ENCODE peak calls at places on chromosomes 4 and X, in nine cellular contexts. X is DMS79; N is stimulated activated CD8-positive, alpha-beta memory T cell treated with anti-CD3 and anti-CD28 coated beads, Interleukin-7, amount 100 ng/mL, for 48 hours; B is globus pallidus; F is Daoy; V is stimulated activated CD4-positive, alpha-beta T cell treated with anti-CD3 and anti-CD28 coated beads, Interleukin-4, amount 100 ng/mL, for 48 hours; M is SHP77; T is RWPE1; O is AML-193. Y is an unnamed sample.

GRCh38 chr4:42460043-42460442 is 62.8 kb downstream of the SHISA3 start:
- DNase-seq in X (no peak), N (no peak), B (no peak), F (no peak), V (no peak), M (no peak), T (no peak), O (no peak), Y (no peak)

GRCh38 chr4:16894406-16894805 is 4.0 kb downstream of the LDB2 start:
- DNase-seq in X (no peak), N (no peak), B (no peak), F (no peak), V (no peak), M (no peak), T (no peak), O (no peak), Y (no peak)

GRCh38 chrX:101958139-101958538 is 26.3 kb upstream of the ZMAT1 start:
- DNase-seq in X (no peak), N (no peak), B (no peak), F (no peak), V (no peak), M (no peak), T (no peak), O (no peak), Y (no peak)

GRCh38 chr4:21655100-21655499 is 293.5 kb downstream of the KCNIP4 start:
- DNase-seq in X (no peak), N (no peak), B (no peak), F (no peak), V (no peak), M (no peak), T (no peak), O (no peak), Y (no peak)

GRCh38 chr4:123600426-123600825 is 203.8 kb downstream of the SPRY1 start:
- DNase-seq in X (no peak), N (no peak), B (peak), F (no peak), V (no peak), M (no peak), T (no peak), O (no peak), Y (no peak)

GRCh38 chr4:128519163-128519810 is 231.7 kb upstream of the PGRMC2 start:
- DNase-seq in X (no peak), N (no peak), B (peak), F (no peak), V (no peak), M (peak), T (no peak), O (no peak), Y (no peak)

GRCh38 chr4:107989537-107990386 is at the start of gene HADH:
- DNase-seq in X (peak), N (peak), B (peak), F (peak), V (peak), M (peak), T (peak), O (peak), Y (peak)

GRCh38 chr4:57403591-57403990 is 293.4 kb upstream of the IGFBP7 start:
- DNase-seq in X (no peak), N (no peak), B (no peak), F (no peak), V (no peak), M (no peak), T (no peak), O (no peak), Y (no peak)

GRCh38 chrX:23382572-23382971 is 47.9 kb downstream of the PTCHD1 start:
- DNase-seq in X (no peak), N (no peak), B (no peak), F (no peak), V (no peak), M (no peak), T (no peak), O (no peak), Y (no peak)

GRCh38 chr4:182683666-182684065 is 233.5 kb downstream of the DCTD start:
- DNase-seq in X (no peak), N (no peak), B (no peak), F (no peak), V (no peak), M (no peak), T (no peak), O (no peak), Y (no peak)

GRCh38 chrX:48972214-48973164 is 845 bp upstream of the KCND1 start:
- DNase-seq in X (no peak), N (no peak), B (no peak), F (peak), V (no peak), M (peak), T (no peak), O (peak), Y (no peak)

GRCh38 chrX:106959897-106960296 is 39.7 kb downstream of the CLDN2 start:
- DNase-seq in X (no peak), N (no peak), B (peak), F (no peak), V (no peak), M (no peak), T (peak), O (no peak), Y (no peak)

GRCh38 chr4:83686166-83686565 is 150.3 kb downstream of the GPAT3 start:
- DNase-seq in X (no peak), N (no peak), B (no peak), F (peak), V (no peak), M (no peak), T (peak), O (no peak), Y (no peak)

GRCh38 chr4:108953941-108954340 is 191.1 kb upstream of the ETNPPL start:
- DNase-seq in X (no peak), N (no peak), B (no peak), F (no peak), V (no peak), M (no peak), T (no peak), O (no peak), Y (no peak)

GRCh38 chrX:83759872-83760271 is 101.1 kb upstream of the CYLC1 start:
- DNase-seq in X (no peak), N (no peak), B (no peak), F (no peak), V (no peak), M (peak), T (no peak), O (peak), Y (no peak)

GRCh38 chrX:13167444-13168207 is 123.2 kb upstream of the FAM9C start:
- DNase-seq in X (no peak), N (no peak), B (peak), F (no peak), V (peak), M (no peak), T (no peak), O (no peak), Y (no peak)

GRCh38 chrX:98203800-98204199 is 1320.1 kb downstream of the RPA4 start:
- DNase-seq in X (no peak), N (no peak), B (no peak), F (no peak), V (no peak), M (no peak), T (peak), O (no peak), Y (no peak)

GRCh38 chrX:109774706-109775105 is 41.6 kb upstream of the ACSL4 start:
- DNase-seq in X (no peak), N (no peak), B (no peak), F (peak), V (no peak), M (no peak), T (peak), O (peak), Y (no peak)

GRCh38 chrX:22742174-22742573 is 257.6 kb upstream of the DDX53 start:
- DNase-seq in X (no peak), N (no peak), B (no peak), F (peak), V (no peak), M (no peak), T (no peak), O (no peak), Y (no peak)

GRCh38 chrX:17842769-17843525 is 18.2 kb downstream of the RAI2 start:
- DNase-seq in X (no peak), N (no peak), B (no peak), F (peak), V (no peak), M (no peak), T (peak), O (no peak), Y (no peak)

GRCh38 chrX:103197721-103198306 is 17.1 kb upstream of the BEX4 start:
- DNase-seq in X (no peak), N (no peak), B (no peak), F (peak), V (no peak), M (no peak), T (peak), O (no peak), Y (no peak)

GRCh38 chr4:1492636-1493539 is 86.6 kb upstream of the NKX1-1 start:
- DNase-seq in X (no peak), N (no peak), B (no peak), F (no peak), V (no peak), M (no peak), T (no peak), O (no peak), Y (no peak)

GRCh38 chr4:85455942-85456341 is 19.0 kb upstream of the ARHGAP24 start:
- DNase-seq in X (no peak), N (no peak), B (no peak), F (no peak), V (no peak), M (no peak), T (no peak), O (no peak), Y (no peak)